ENCODE peak calls at places on chromosomes 12 and 14, in five cellular contexts. G is WTC11, Q is NB4, H is BE2C, K is nephron progenitor cell. I is an unnamed sample.

GRCh38 chr12:110254971-110255540 is 26.0 kb upstream of the ATP2A2 start:
- DNase-seq in K (no peak), G (no peak), H (no peak), Q (no peak), I (no peak)

GRCh38 chr14:55333785-55334485 is 62.7 kb downstream of the FBXO34 start:
- DNase-seq in G (no peak), Q (no peak), K (no peak), H (no peak), I (no peak)

GRCh38 chr12:12191008-12191407 is 75.8 kb downstream of the LRP6 start:
- DNase-seq in Q (no peak), G (no peak), H (no peak), K (no peak), I (no peak)

GRCh38 chr12:15893260-15893659 is 11.1 kb downstream of the STRAP start:
- DNase-seq in K (no peak), Q (no peak), H (no peak), G (no peak), I (no peak)

GRCh38 chr12:58487280-58488141 is 432.8 kb downstream of the LRIG3 start:
- DNase-seq in K (no peak), H (no peak), G (no peak), Q (peak; percentile 30), I (no peak)

GRCh38 chr14:38944691-38945090 is 158.3 kb downstream of the SEC23A start:
- DNase-seq in H (no peak), G (no peak), Q (no peak), K (no peak), I (no peak)

GRCh38 chr14:22105643-22106042 is 432.0 kb upstream of the OR4E1 start:
- DNase-seq in G (no peak), H (no peak), K (no peak), Q (no peak), I (no peak)

GRCh38 chr12:55743967-55744931 is 1.3 kb downstream of the GDF11 start:
- DNase-seq in K (peak; percentile 40), Q (peak; percentile 63), H (no peak), G (no peak), I (peak; percentile 46)

GRCh38 chr14:76101980-76102379 is 49.7 kb upstream of the GPATCH2L start:
- DNase-seq in G (no peak), Q (no peak), K (no peak), H (no peak), I (no peak)

GRCh38 chr12:81492131-81492720 is 266.9 kb downstream of the PPFIA2 start:
- DNase-seq in H (no peak), G (no peak), K (no peak), Q (no peak), I (no peak)

GRCh38 chr14:81582420-81582819 is 48.8 kb upstream of the SEL1L start:
- DNase-seq in H (no peak), K (no peak), Q (no peak), G (no peak), I (no peak)

GRCh38 chr12:6345319-6346071 is 3.6 kb upstream of the TNFRSF1A start:
- DNase-seq in Q (peak; percentile 65), H (no peak), G (no peak), K (no peak), I (no peak)

GRCh38 chr12:54287316-54288157 is 7.0 kb downstream of the HNRNPA1 start:
- DNase-seq in K (no peak), G (no peak), Q (peak; percentile 54), H (no peak), I (no peak)

GRCh38 chr14:56282179-56282578 is 164.0 kb downstream of the PELI2 start:
- DNase-seq in G (no peak), K (no peak), Q (no peak), H (no peak), I (no peak)

GRCh38 chr12:90842477-90842876 is 112.5 kb downstream of the CCER1 start:
- DNase-seq in Q (no peak), K (no peak), G (no peak), H (no peak), I (no peak)

GRCh38 chr12:39367494-39367893 is 75.4 kb downstream of the KIF21A start:
- DNase-seq in K (no peak), H (no peak), G (no peak), Q (no peak), I (no peak)

GRCh38 chr12:541676-542289 is 82.0 kb downstream of the B4GALNT3 start:
- DNase-seq in H (no peak), G (no peak), Q (no peak), K (no peak), I (no peak)

GRCh38 chr12:55631743-55632142 is 4.9 kb upstream of the OR10P1 start:
- DNase-seq in K (no peak), H (no peak), Q (no peak), G (no peak), I (no peak)

GRCh38 chr12:72368298-72368697 is 96.1 kb downstream of the TRHDE start:
- DNase-seq in K (no peak), H (no peak), G (no peak), Q (no peak), I (no peak)

GRCh38 chr12:47188576-47189441 is 109.0 kb upstream of the AMIGO2 start:
- DNase-seq in Q (no peak), G (no peak), H (no peak), K (no peak), I (no peak)

GRCh38 chr12:128797119-128798118 is 26.3 kb downstream of the SLC15A4 start:
- DNase-seq in K (no peak), H (no peak), G (no peak), Q (no peak), I (no peak)

GRCh38 chr12:76037130-76038105 is 5.8 kb upstream of the PHLDA1 start:
- DNase-seq in Q (peak; percentile 87), K (peak; percentile 30), H (peak; percentile 49), G (no peak), I (no peak)

GRCh38 chr14:95480109-95480886 is 36.2 kb downstream of the SYNE3 start:
- DNase-seq in H (no peak), G (no peak), K (no peak), Q (no peak), I (no peak)

GRCh38 chr14:49767473-49768300 is at the start of gene KLHDC2:
- DNase-seq in K (peak; percentile 87), Q (peak; percentile 93), H (peak; percentile 94), G (peak; percentile 87), I (peak; percentile 90)

GRCh38 chr12:105226219-105226618 is 9.8 kb downstream of the APPL2 start:
- DNase-seq in K (no peak), G (no peak), Q (no peak), H (peak; percentile 63), I (no peak)

GRCh38 chr12:42511656-42512055 is 77.9 kb downstream of the PRICKLE1 start:
- DNase-seq in K (no peak), H (no peak), G (no peak), Q (no peak), I (no peak)

GRCh38 chr12:42510823-42511222 is 78.7 kb downstream of the PRICKLE1 start:
- DNase-seq in Q (no peak), G (peak; percentile 23), K (no peak), H (no peak), I (no peak)

GRCh38 chr12:42516573-42516972 is 73.0 kb downstream of the PRICKLE1 start:
- DNase-seq in G (no peak), H (no peak), Q (no peak), K (no peak), I (no peak)
- TF ChIP-seq CTCF in G (no peak), H (no peak), Q (no peak), K (no peak), I (no peak)

GRCh38 chr14:74793506-74794155 is 30.5 kb downstream of the YLPM1 start:
- DNase-seq in K (no peak), G (no peak), Q (peak; percentile 8), H (no peak), I (no peak)
- TF ChIP-seq CTCF in K (no peak), G (no peak), Q (peak; percentile 20), H (peak; percentile 47), I (no peak)

GRCh38 chr14:77853919-77854318 is 54.0 kb downstream of the ADCK1 start:
- DNase-seq in H (no peak), Q (no peak), K (no peak), G (no peak), I (no peak)

GRCh38 chr14:77843155-77843554 is 43.2 kb downstream of the ADCK1 start:
- DNase-seq in Q (no peak), K (no peak), H (no peak), G (no peak), I (no peak)

GRCh38 chr14:77849711-77850110 is 49.8 kb downstream of the ADCK1 start:
- DNase-seq in Q (no peak), G (no peak), K (no peak), H (no peak), I (no peak)

GRCh38 chr14:77844802-77845201 is 44.9 kb downstream of the ADCK1 start:
- DNase-seq in G (no peak), H (no peak), K (no peak), Q (peak; percentile 20), I (no peak)

DNA sequence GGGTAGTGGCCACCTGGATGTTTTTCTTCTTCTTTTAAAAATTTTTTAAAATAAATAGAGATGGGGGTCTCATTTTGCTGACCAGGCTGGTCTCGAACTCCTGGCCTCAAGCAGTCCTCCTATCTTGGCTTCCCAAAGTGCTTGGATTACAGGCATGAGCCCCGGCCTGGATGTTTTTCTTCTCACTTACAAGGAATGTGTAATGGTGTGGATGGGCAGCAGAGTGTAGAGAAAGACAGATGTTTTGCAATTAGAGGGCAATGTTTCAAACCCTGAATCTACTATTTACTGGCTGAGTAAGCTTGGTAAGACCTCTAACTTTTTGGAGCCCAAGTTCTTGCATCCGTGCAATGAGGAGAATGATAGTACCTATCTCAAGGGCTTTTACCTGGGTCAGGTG is 48.1 kb downstream of the ADCK1 start:
- DNase-seq in H (no peak), K (no peak), G (no peak), Q (no peak), I (no peak)
- TF ChIP-seq CTCF in H (no peak), K (no peak), G (no peak), Q (no peak), I (no peak)

GRCh38 chr12:50261654-50262053 is 21.7 kb downstream of the LIMA1 start:
- DNase-seq in Q (no peak), K (no peak), G (no peak), H (no peak), I (no peak)
- TF ChIP-seq CTCF in Q (no peak), K (no peak), G (no peak), H (peak; percentile 12), I (no peak)